ENCODE peak calls at places on chromosomes 12 and 14, in six cellular contexts. F is HepG2, Y is H1, G is SK-N-SH, Z is GM12878, E is K562. H is an unnamed sample.

GRCh38 chr12:131827961-131828534 is at the start of gene MMP17:
- DNase-seq in F (no peak), Y (no peak), G (peak; percentile 90), Z (no peak), E (peak; percentile 86), H (no peak)

GRCh38 chr14:101554991-101555668 is 6.2 kb upstream of the DIO3 start:
- DNase-seq in F (peak; percentile 14), Y (no peak), G (peak; percentile 30), Z (no peak), E (no peak), H (no peak)

GRCh38 chr14:68109132-68109531 is 289.6 kb downstream of the RAD51B start:
- DNase-seq in F (no peak), Y (no peak), G (no peak), Z (no peak), E (no peak), H (no peak)

GRCh38 chr14:80959448-80960006 is 4.1 kb downstream of the TSHR start:
- DNase-seq in F (no peak), Y (no peak), G (no peak), Z (peak; percentile 91), E (no peak), H (no peak)

GRCh38 chr12:48454675-48455074 is 17.7 kb upstream of the ANP32D start:
- DNase-seq in F (peak; percentile 5), Y (no peak), G (no peak), Z (no peak), E (no peak), H (peak; percentile 12)

GRCh38 chr12:67650528-67651379 is 2.2 kb downstream of the DYRK2 start:
- DNase-seq in F (no peak), Y (no peak), G (no peak), Z (no peak), E (no peak), H (no peak)

GRCh38 chr12:86193931-86194330 is 62.3 kb downstream of the MGAT4C start:
- DNase-seq in F (no peak), Y (no peak), G (no peak), Z (no peak), E (no peak), H (no peak)

GRCh38 chr12:51009038-51009437 is 17.1 kb downstream of the SLC11A2 start:
- DNase-seq in F (no peak), Y (no peak), G (no peak), Z (no peak), E (no peak), H (no peak)

GRCh38 chr12:107761502-107761904 is 566 bp upstream of the PRDM4 start:
- DNase-seq in F (no peak), Y (no peak), G (peak; percentile 46), Z (no peak), E (no peak), H (no peak)

GRCh38 chr12:84924956-84925355 is 12.4 kb upstream of the SLC6A15 start:
- DNase-seq in F (no peak), Y (no peak), G (no peak), Z (no peak), E (no peak), H (no peak)

GRCh38 chr12:88167384-88167783 is 25.3 kb downstream of the TMTC3 start:
- DNase-seq in F (no peak), Y (no peak), G (no peak), Z (no peak), E (no peak), H (no peak)

GRCh38 chr14:95196268-95196667 is 38.9 kb upstream of the DICER1 start:
- DNase-seq in F (peak; percentile 9), Y (no peak), G (no peak), Z (no peak), E (peak; percentile 36), H (peak; percentile 39)

GRCh38 chr14:94161979-94162378 is 12.1 kb upstream of the PPP4R4 start:
- DNase-seq in F (no peak), Y (no peak), G (no peak), Z (no peak), E (no peak), H (no peak)
- TF ChIP-seq GABPA in F (no peak), Y (no peak), G (no peak), Z (no peak), E (no peak), H (no peak)

GRCh38 chr12:46300906-46301305 is 32.1 kb upstream of the SLC38A1 start:
- DNase-seq in F (no peak), Y (no peak), G (no peak), Z (no peak), E (no peak), H (peak; percentile 47)
- TF ChIP-seq GABPA in F (no peak), Y (no peak), G (no peak), Z (no peak), E (no peak), H (no peak)

GRCh38 chr12:71085575-71085974 is 72.2 kb downstream of the TSPAN8 start:
- DNase-seq in F (no peak), Y (no peak), G (no peak), Z (no peak), E (no peak), H (no peak)

GRCh38 chr12:71092290-71092689 is 65.5 kb downstream of the TSPAN8 start:
- DNase-seq in F (no peak), Y (no peak), G (no peak), Z (no peak), E (no peak), H (no peak)

DNA sequence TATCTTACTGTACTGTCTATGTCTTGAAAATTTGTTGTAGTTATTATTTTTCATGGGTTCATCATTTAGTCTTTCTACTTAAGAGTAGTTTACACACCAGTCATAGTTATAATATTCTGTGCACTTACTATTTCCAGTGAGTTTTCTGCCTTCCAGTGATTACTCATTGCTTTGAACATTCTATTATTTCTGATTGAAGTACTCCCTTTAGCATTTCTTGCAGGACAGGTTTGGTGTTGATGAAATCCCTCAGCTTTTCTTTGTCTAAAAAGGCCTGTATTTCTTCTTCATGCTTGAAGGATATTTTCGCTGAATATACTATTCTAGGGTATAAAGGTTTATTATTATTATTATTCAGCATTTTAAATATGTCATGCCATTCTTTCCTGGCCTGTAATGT is 66.8 kb downstream of the TSPAN8 start:
- DNase-seq in F (no peak), Y (no peak), G (no peak), Z (no peak), E (no peak), H (no peak)
- TF ChIP-seq GABPA in F (no peak), Y (no peak), G (no peak), Z (no peak), E (no peak), H (no peak)

GRCh38 chr14:53608369-53608768 is 348.3 kb downstream of the BMP4 start:
- DNase-seq in F (no peak), Y (no peak), G (no peak), Z (no peak), E (no peak), H (no peak)

GRCh38 chr14:53610947-53611346 is 345.7 kb downstream of the BMP4 start:
- DNase-seq in F (peak; percentile 41), Y (no peak), G (no peak), Z (no peak), E (no peak), H (no peak)

GRCh38 chr14:53615254-53615653 is 341.4 kb downstream of the BMP4 start:
- DNase-seq in F (peak; percentile 80), Y (no peak), G (no peak), Z (no peak), E (no peak), H (no peak)

GRCh38 chr14:53609009-53609408 is 347.6 kb downstream of the BMP4 start:
- DNase-seq in F (no peak), Y (no peak), G (no peak), Z (no peak), E (no peak), H (no peak)

DNA sequence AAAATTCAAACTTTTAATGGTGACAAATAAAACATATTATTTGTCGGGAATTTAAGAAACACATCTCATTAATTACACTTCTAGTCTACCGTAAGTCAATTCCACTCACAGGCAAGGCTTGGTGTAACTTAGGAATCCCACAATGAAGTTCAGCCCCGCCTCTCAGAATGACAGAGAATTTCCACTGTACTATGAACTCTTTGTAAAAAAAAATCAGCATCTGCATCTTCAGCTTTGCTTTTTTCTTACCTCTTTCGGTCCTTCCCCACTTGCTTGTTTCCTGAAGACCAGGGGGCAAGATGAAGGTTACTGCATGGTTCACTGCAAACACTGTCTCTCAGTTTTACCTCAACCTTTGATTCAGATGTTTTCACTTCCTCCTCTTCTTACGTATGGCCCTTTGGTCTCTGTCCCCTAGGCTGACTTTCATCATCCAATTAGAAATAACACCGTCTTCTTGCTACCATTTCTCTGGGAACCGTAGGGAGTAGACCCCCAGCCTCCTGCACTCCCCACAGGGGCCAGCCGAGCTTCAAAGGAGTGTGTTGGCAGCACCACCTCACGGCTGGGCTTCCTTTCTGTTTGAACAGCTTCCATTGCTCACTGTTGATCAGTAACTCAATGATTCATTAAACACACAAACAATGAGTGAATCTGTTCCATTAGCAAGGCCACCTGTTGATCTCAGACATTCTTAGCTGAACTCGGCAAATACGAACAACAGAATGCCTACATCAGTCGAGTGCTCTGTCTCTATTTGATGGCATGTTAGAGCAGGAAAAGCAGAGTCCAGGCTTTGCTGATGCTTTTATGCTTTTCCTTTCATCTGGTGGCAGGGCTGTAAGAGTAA is 343.0 kb downstream of the BMP4 start:
- DNase-seq in F (peak; percentile 100), Y (no peak), G (no peak), Z (peak; percentile 98), E (no peak), H (no peak)
- TF ChIP-seq GABPA in F (peak; percentile 50), Y (no peak), G (no peak), Z (peak; percentile 34), E (no peak), H (no peak)

DNA sequence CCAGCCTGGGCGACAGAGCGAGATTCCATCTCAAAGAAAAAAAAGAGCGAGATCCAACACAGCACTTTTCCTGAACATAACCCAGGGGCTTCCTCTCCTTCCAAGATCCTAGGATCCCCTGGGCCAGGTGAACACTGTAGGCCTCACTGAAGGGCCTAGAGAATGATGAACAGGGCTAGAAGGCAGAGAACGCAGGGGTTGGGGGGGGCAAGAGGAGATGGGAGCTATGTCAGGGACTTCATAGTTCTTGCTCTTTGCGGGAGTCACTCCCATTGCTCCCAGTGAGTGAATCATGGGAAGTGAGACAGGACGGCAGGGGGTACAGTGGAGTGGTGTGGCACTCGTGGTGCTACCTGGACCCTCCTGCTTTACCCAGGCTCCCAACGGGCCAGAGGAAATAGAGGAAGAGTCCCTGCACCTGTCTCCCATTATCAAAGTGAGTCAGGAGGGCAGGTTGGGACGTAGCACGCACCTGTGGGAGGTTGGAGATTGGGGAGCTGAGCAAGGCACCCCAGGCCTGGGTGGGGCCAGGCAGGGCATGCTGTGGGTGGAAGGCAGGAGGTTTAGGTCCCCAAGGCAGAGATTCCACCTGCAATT is 1.3 kb upstream of the KRT8 start:
- DNase-seq in F (no peak), Y (no peak), G (no peak), Z (no peak), E (no peak), H (no peak)
- TF ChIP-seq GABPA in F (no peak), Y (no peak), G (no peak), Z (no peak), E (no peak), H (no peak)

H was measured in HL-60.